ENCODE peak calls at places on chromosomes 5 and 9, in nine cellular contexts. One of them, this sample, is unnamed.

GRCh38 chr5:159017787-159018186 is 81.9 kb downstream of the EBF1 start:
- DNase-seq in glutamatergic neuron: no peak
- DNase-seq in bronchial epithelial cell: peak; percentile 66
- DNase-seq in kidney: peak; percentile 92
- DNase-seq in tibial nerve: peak; percentile 39
- DNase-seq in cardiac fibroblast: peak; percentile 94
- DNase-seq in progenitor cell of endocrine pancreas: no peak
- DNase-seq in right atrium auricular region: no peak
- DNase-seq in tibial artery: peak; percentile 84
- DNase-seq in this sample: no peak

GRCh38 chr9:134724912-134725604 is 83.5 kb downstream of the COL5A1 start:
- DNase-seq in cardiac fibroblast: no peak
- DNase-seq in tibial artery: no peak
- DNase-seq in kidney: peak; percentile 52
- DNase-seq in tibial nerve: no peak
- DNase-seq in right atrium auricular region: no peak
- DNase-seq in bronchial epithelial cell: no peak
- DNase-seq in progenitor cell of endocrine pancreas: no peak
- DNase-seq in glutamatergic neuron: no peak
- DNase-seq in this sample: no peak

GRCh38 chr5:82351754-82352145 is 73.6 kb upstream of the RPS23 start:
- DNase-seq in kidney: no peak
- DNase-seq in cardiac fibroblast: peak; percentile 94
- DNase-seq in progenitor cell of endocrine pancreas: no peak
- DNase-seq in tibial nerve: no peak
- DNase-seq in right atrium auricular region: no peak
- DNase-seq in glutamatergic neuron: no peak
- DNase-seq in bronchial epithelial cell: peak; percentile 76
- DNase-seq in tibial artery: no peak
- DNase-seq in this sample: no peak

GRCh38 chr5:33153891-33154290 is 286.9 kb upstream of the TARS1 start:
- DNase-seq in progenitor cell of endocrine pancreas: no peak
- DNase-seq in glutamatergic neuron: no peak
- DNase-seq in tibial artery: no peak
- DNase-seq in cardiac fibroblast: peak; percentile 53
- DNase-seq in right atrium auricular region: no peak
- DNase-seq in kidney: no peak
- DNase-seq in tibial nerve: no peak
- DNase-seq in bronchial epithelial cell: peak; percentile 48
- DNase-seq in this sample: no peak

GRCh38 chr5:113017891-113018635 is 41.5 kb downstream of the DCP2 start:
- DNase-seq in kidney: no peak
- DNase-seq in right atrium auricular region: no peak
- DNase-seq in glutamatergic neuron: no peak
- DNase-seq in cardiac fibroblast: peak; percentile 59
- DNase-seq in tibial nerve: no peak
- DNase-seq in bronchial epithelial cell: peak; percentile 33
- DNase-seq in tibial artery: no peak
- DNase-seq in progenitor cell of endocrine pancreas: no peak
- DNase-seq in this sample: no peak

GRCh38 chr9:133371261-133371711 is 4.6 kb downstream of the SURF4 start:
- DNase-seq in right atrium auricular region: no peak
- DNase-seq in tibial artery: no peak
- DNase-seq in tibial nerve: no peak
- DNase-seq in cardiac fibroblast: no peak
- DNase-seq in bronchial epithelial cell: no peak
- DNase-seq in kidney: no peak
- DNase-seq in progenitor cell of endocrine pancreas: no peak
- DNase-seq in glutamatergic neuron: no peak
- DNase-seq in this sample: no peak

GRCh38 chr9:82022121-82022520 is 33.5 kb downstream of the SPATA31D1 start:
- DNase-seq in cardiac fibroblast: peak; percentile 8
- DNase-seq in progenitor cell of endocrine pancreas: no peak
- DNase-seq in glutamatergic neuron: no peak
- DNase-seq in kidney: no peak
- DNase-seq in tibial artery: no peak
- DNase-seq in right atrium auricular region: no peak
- DNase-seq in bronchial epithelial cell: no peak
- DNase-seq in tibial nerve: no peak
- DNase-seq in this sample: no peak

GRCh38 chr9:80650964-80651555 is 1038.3 kb downstream of the TLE1 start:
- DNase-seq in tibial artery: no peak
- DNase-seq in progenitor cell of endocrine pancreas: no peak
- DNase-seq in right atrium auricular region: no peak
- DNase-seq in bronchial epithelial cell: peak; percentile 38
- DNase-seq in kidney: no peak
- DNase-seq in tibial nerve: no peak
- DNase-seq in glutamatergic neuron: no peak
- DNase-seq in cardiac fibroblast: peak; percentile 53
- DNase-seq in this sample: no peak

GRCh38 chr5:79759436-79759835 is 69.8 kb downstream of the CMYA5 start:
- DNase-seq in bronchial epithelial cell: peak; percentile 45
- DNase-seq in right atrium auricular region: no peak
- DNase-seq in glutamatergic neuron: no peak
- DNase-seq in kidney: no peak
- DNase-seq in tibial artery: no peak
- DNase-seq in progenitor cell of endocrine pancreas: no peak
- DNase-seq in tibial nerve: no peak
- DNase-seq in cardiac fibroblast: peak; percentile 52
- DNase-seq in this sample: no peak

GRCh38 chr9:69355232-69355631 is 30.2 kb downstream of the ENTREP1 start:
- DNase-seq in cardiac fibroblast: no peak
- DNase-seq in tibial nerve: no peak
- DNase-seq in kidney: no peak
- DNase-seq in tibial artery: no peak
- DNase-seq in glutamatergic neuron: no peak
- DNase-seq in right atrium auricular region: no peak
- DNase-seq in bronchial epithelial cell: no peak
- DNase-seq in progenitor cell of endocrine pancreas: no peak
- DNase-seq in this sample: no peak

GRCh38 chr9:92970467-92970923 is 23.2 kb downstream of the FGD3 start:
- DNase-seq in cardiac fibroblast: peak; percentile 44
- DNase-seq in bronchial epithelial cell: peak; percentile 83
- DNase-seq in tibial nerve: no peak
- DNase-seq in progenitor cell of endocrine pancreas: no peak
- DNase-seq in tibial artery: peak; percentile 35
- DNase-seq in glutamatergic neuron: no peak
- DNase-seq in right atrium auricular region: no peak
- DNase-seq in kidney: no peak
- DNase-seq in this sample: no peak

GRCh38 chr9:123584202-123585176 is 228.5 kb downstream of the CRB2 start:
- DNase-seq in kidney: no peak
- DNase-seq in right atrium auricular region: no peak
- DNase-seq in tibial nerve: no peak
- DNase-seq in cardiac fibroblast: no peak
- DNase-seq in glutamatergic neuron: no peak
- DNase-seq in progenitor cell of endocrine pancreas: no peak
- DNase-seq in bronchial epithelial cell: no peak
- DNase-seq in tibial artery: no peak
- DNase-seq in this sample: no peak

GRCh38 chr5:1182633-1183423 is 18.6 kb upstream of the SLC6A19 start:
- DNase-seq in tibial nerve: no peak
- DNase-seq in progenitor cell of endocrine pancreas: peak; percentile 35
- DNase-seq in cardiac fibroblast: no peak
- DNase-seq in kidney: peak; percentile 69
- DNase-seq in right atrium auricular region: no peak
- DNase-seq in bronchial epithelial cell: no peak
- DNase-seq in glutamatergic neuron: peak; percentile 11
- DNase-seq in tibial artery: no peak
- DNase-seq in this sample: no peak

GRCh38 chr9:126788631-126789349 is 16.1 kb upstream of the ZBTB43 start:
- DNase-seq in kidney: no peak
- DNase-seq in tibial artery: no peak
- DNase-seq in tibial nerve: no peak
- DNase-seq in bronchial epithelial cell: peak; percentile 95
- DNase-seq in right atrium auricular region: no peak
- DNase-seq in glutamatergic neuron: no peak
- DNase-seq in progenitor cell of endocrine pancreas: no peak
- DNase-seq in cardiac fibroblast: peak; percentile 78
- DNase-seq in this sample: no peak

GRCh38 chr5:130479045-130479804 is 575.0 kb downstream of the CHSY3 start:
- DNase-seq in kidney: no peak
- DNase-seq in progenitor cell of endocrine pancreas: no peak
- DNase-seq in cardiac fibroblast: no peak
- DNase-seq in tibial artery: no peak
- DNase-seq in glutamatergic neuron: no peak
- DNase-seq in bronchial epithelial cell: peak; percentile 8
- DNase-seq in right atrium auricular region: no peak
- DNase-seq in tibial nerve: no peak
- DNase-seq in this sample: no peak
- TF ChIP-seq CTCF in kidney: no peak
- TF ChIP-seq CTCF in progenitor cell of endocrine pancreas: no peak
- TF ChIP-seq CTCF in cardiac fibroblast: peak; percentile 3
- TF ChIP-seq CTCF in tibial artery: no peak
- TF ChIP-seq CTCF in glutamatergic neuron: peak; percentile 42
- TF ChIP-seq CTCF in bronchial epithelial cell: no peak
- TF ChIP-seq CTCF in right atrium auricular region: no peak
- TF ChIP-seq CTCF in tibial nerve: no peak
- TF ChIP-seq CTCF in this sample: peak; percentile 31

GRCh38 chr5:67178085-67178484 is 18.5 kb downstream of the CD180 start:
- DNase-seq in cardiac fibroblast: peak; percentile 24
- DNase-seq in glutamatergic neuron: no peak
- DNase-seq in right atrium auricular region: no peak
- DNase-seq in tibial artery: no peak
- DNase-seq in bronchial epithelial cell: no peak
- DNase-seq in progenitor cell of endocrine pancreas: no peak
- DNase-seq in kidney: no peak
- DNase-seq in tibial nerve: no peak
- DNase-seq in this sample: no peak

GRCh38 chr5:67179695-67180302 is 16.8 kb downstream of the CD180 start:
- DNase-seq in right atrium auricular region: no peak
- DNase-seq in tibial nerve: no peak
- DNase-seq in cardiac fibroblast: no peak
- DNase-seq in kidney: no peak
- DNase-seq in glutamatergic neuron: no peak
- DNase-seq in tibial artery: no peak
- DNase-seq in bronchial epithelial cell: no peak
- DNase-seq in progenitor cell of endocrine pancreas: no peak
- DNase-seq in this sample: no peak

GRCh38 chr5:67183859-67184258 is 12.7 kb downstream of the CD180 start:
- DNase-seq in right atrium auricular region: no peak
- DNase-seq in kidney: no peak
- DNase-seq in tibial artery: no peak
- DNase-seq in tibial nerve: no peak
- DNase-seq in glutamatergic neuron: no peak
- DNase-seq in cardiac fibroblast: no peak
- DNase-seq in bronchial epithelial cell: no peak
- DNase-seq in progenitor cell of endocrine pancreas: no peak
- DNase-seq in this sample: no peak

GRCh38 chr5:67182406-67182805 is 14.2 kb downstream of the CD180 start:
- DNase-seq in kidney: peak; percentile 81
- DNase-seq in tibial artery: peak; percentile 88
- DNase-seq in tibial nerve: peak; percentile 61
- DNase-seq in bronchial epithelial cell: peak; percentile 70
- DNase-seq in right atrium auricular region: peak; percentile 81
- DNase-seq in cardiac fibroblast: peak; percentile 83
- DNase-seq in progenitor cell of endocrine pancreas: no peak
- DNase-seq in glutamatergic neuron: no peak
- DNase-seq in this sample: no peak

GRCh38 chr5:67181648-67182218 is 14.9 kb downstream of the CD180 start:
- DNase-seq in progenitor cell of endocrine pancreas: no peak
- DNase-seq in glutamatergic neuron: no peak
- DNase-seq in bronchial epithelial cell: no peak
- DNase-seq in cardiac fibroblast: no peak
- DNase-seq in tibial nerve: no peak
- DNase-seq in kidney: no peak
- DNase-seq in right atrium auricular region: no peak
- DNase-seq in tibial artery: no peak
- DNase-seq in this sample: no peak
- TF ChIP-seq CTCF in progenitor cell of endocrine pancreas: no peak
- TF ChIP-seq CTCF in glutamatergic neuron: no peak
- TF ChIP-seq CTCF in bronchial epithelial cell: no peak
- TF ChIP-seq CTCF in cardiac fibroblast: no peak
- TF ChIP-seq CTCF in tibial nerve: no peak
- TF ChIP-seq CTCF in kidney: no peak
- TF ChIP-seq CTCF in right atrium auricular region: no peak
- TF ChIP-seq CTCF in tibial artery: no peak
- TF ChIP-seq CTCF in this sample: no peak

GRCh38 chr5:120682851-120683250 is 218.8 kb downstream of the PRR16 start:
- DNase-seq in progenitor cell of endocrine pancreas: no peak
- DNase-seq in glutamatergic neuron: no peak
- DNase-seq in kidney: no peak
- DNase-seq in right atrium auricular region: no peak
- DNase-seq in tibial nerve: no peak
- DNase-seq in bronchial epithelial cell: no peak
- DNase-seq in tibial artery: no peak
- DNase-seq in cardiac fibroblast: peak; percentile 68
- DNase-seq in this sample: no peak

GRCh38 chr5:120678279-120678678 is 214.2 kb downstream of the PRR16 start:
- DNase-seq in tibial nerve: no peak
- DNase-seq in kidney: no peak
- DNase-seq in tibial artery: no peak
- DNase-seq in cardiac fibroblast: peak; percentile 72
- DNase-seq in bronchial epithelial cell: no peak
- DNase-seq in right atrium auricular region: no peak
- DNase-seq in glutamatergic neuron: no peak
- DNase-seq in progenitor cell of endocrine pancreas: no peak
- DNase-seq in this sample: no peak

GRCh38 chr5:120684749-120685415 is 220.8 kb downstream of the PRR16 start:
- DNase-seq in kidney: no peak
- DNase-seq in progenitor cell of endocrine pancreas: no peak
- DNase-seq in right atrium auricular region: no peak
- DNase-seq in tibial nerve: no peak
- DNase-seq in tibial artery: no peak
- DNase-seq in cardiac fibroblast: peak; percentile 21
- DNase-seq in glutamatergic neuron: no peak
- DNase-seq in bronchial epithelial cell: no peak
- DNase-seq in this sample: no peak

GRCh38 chr5:120683580-120683979 is 219.5 kb downstream of the PRR16 start:
- DNase-seq in right atrium auricular region: no peak
- DNase-seq in glutamatergic neuron: no peak
- DNase-seq in tibial nerve: no peak
- DNase-seq in kidney: no peak
- DNase-seq in progenitor cell of endocrine pancreas: no peak
- DNase-seq in tibial artery: no peak
- DNase-seq in cardiac fibroblast: no peak
- DNase-seq in bronchial epithelial cell: no peak
- DNase-seq in this sample: no peak

GRCh38 chr5:120684213-120684612 is 220.1 kb downstream of the PRR16 start:
- DNase-seq in bronchial epithelial cell: peak; percentile 29
- DNase-seq in progenitor cell of endocrine pancreas: no peak
- DNase-seq in tibial nerve: no peak
- DNase-seq in glutamatergic neuron: no peak
- DNase-seq in cardiac fibroblast: peak; percentile 49
- DNase-seq in kidney: no peak
- DNase-seq in right atrium auricular region: no peak
- DNase-seq in tibial artery: no peak
- DNase-seq in this sample: no peak
- TF ChIP-seq CTCF in bronchial epithelial cell: peak; percentile 8
- TF ChIP-seq CTCF in progenitor cell of endocrine pancreas: no peak
- TF ChIP-seq CTCF in tibial nerve: no peak
- TF ChIP-seq CTCF in glutamatergic neuron: no peak
- TF ChIP-seq CTCF in cardiac fibroblast: no peak
- TF ChIP-seq CTCF in kidney: no peak
- TF ChIP-seq CTCF in right atrium auricular region: no peak
- TF ChIP-seq CTCF in tibial artery: no peak
- TF ChIP-seq CTCF in this sample: no peak

DNA sequence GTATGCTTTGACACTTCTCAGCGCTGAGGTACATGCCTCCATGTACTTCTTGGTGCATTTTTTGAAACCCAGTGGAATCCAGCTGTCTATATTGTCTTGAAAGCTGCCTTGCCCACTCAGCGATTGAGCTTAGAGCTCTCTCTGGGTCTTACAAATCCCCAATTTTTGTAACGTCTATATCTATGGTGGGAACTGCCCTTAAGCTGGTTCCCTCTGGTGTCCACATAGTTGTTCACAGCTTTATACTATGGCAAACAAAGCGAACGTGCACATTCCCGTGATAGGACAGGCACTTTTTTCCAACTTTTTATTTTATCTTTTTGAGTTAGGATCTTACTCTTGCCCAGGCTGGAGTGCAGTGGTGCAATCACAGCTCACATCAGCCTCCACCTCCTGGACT is 20.9 kb downstream of the CDHR2 start:
- DNase-seq in kidney: no peak
- DNase-seq in progenitor cell of endocrine pancreas: no peak
- DNase-seq in right atrium auricular region: no peak
- DNase-seq in bronchial epithelial cell: peak; percentile 32
- DNase-seq in tibial nerve: no peak
- DNase-seq in cardiac fibroblast: peak; percentile 55
- DNase-seq in tibial artery: no peak
- DNase-seq in glutamatergic neuron: no peak
- DNase-seq in this sample: no peak
- TF ChIP-seq CTCF in kidney: no peak
- TF ChIP-seq CTCF in progenitor cell of endocrine pancreas: no peak
- TF ChIP-seq CTCF in right atrium auricular region: no peak
- TF ChIP-seq CTCF in bronchial epithelial cell: no peak
- TF ChIP-seq CTCF in tibial nerve: no peak
- TF ChIP-seq CTCF in cardiac fibroblast: peak; percentile 35
- TF ChIP-seq CTCF in tibial artery: no peak
- TF ChIP-seq CTCF in glutamatergic neuron: no peak
- TF ChIP-seq CTCF in this sample: no peak

This sample was measured in endothelial cell.